ENCODE peak calls at places on chromosome 11, in five cellular contexts. I is lower leg skin, T is Peyer's patch, F is GM10248, H is adrenal gland. U is an unnamed sample.

GRCh38 chr11:102332611-102332994 is 14.4 kb upstream of the BIRC2 start:
- DNase-seq in H (no peak), I (no peak), T (no peak), F (no peak), U (peak)

GRCh38 chr11:63504933-63505586 is 824 bp upstream of the LGALS12 start:
- DNase-seq in T (no peak), H (peak), I (no peak), F (no peak), U (no peak)

GRCh38 chr11:14029971-14030531 is 67.5 kb downstream of the SPON1 start:
- DNase-seq in I (no peak), F (no peak), T (peak), H (peak), U (no peak)

GRCh38 chr11:127074151-127074761 is 73.7 kb upstream of the KIRREL3 start:
- DNase-seq in I (no peak), F (peak), T (no peak), H (no peak), U (peak)

GRCh38 chr11:87038235-87038960 is 664 bp downstream of the TMEM135 start:
- DNase-seq in T (no peak), I (no peak), H (no peak), F (peak), U (no peak)

GRCh38 chr11:96779030-96779429 is 389.2 kb downstream of the JRKL start:
- DNase-seq in F (no peak), T (no peak), H (no peak), I (no peak), U (no peak)

GRCh38 chr11:12540913-12541587 is 133.2 kb upstream of the TEAD1 start:
- DNase-seq in H (peak), I (peak), T (no peak), F (no peak), U (peak)

GRCh38 chr11:70633610-70634009 is 235.3 kb downstream of the CTTN start:
- DNase-seq in I (no peak), F (no peak), H (no peak), T (no peak), U (no peak)

GRCh38 chr11:73779084-73779902 is 8.4 kb upstream of the MRPL48 start:
- DNase-seq in F (peak), H (peak), I (peak), T (peak), U (peak)

GRCh38 chr11:120835601-120836228 is 188.2 kb upstream of the TBCEL start:
- DNase-seq in I (no peak), F (peak), T (no peak), H (no peak), U (no peak)

GRCh38 chr11:33543823-33544222 is 156.8 kb downstream of the C11orf91 start:
- DNase-seq in H (no peak), F (no peak), I (no peak), T (no peak), U (no peak)

GRCh38 chr11:60348116-60348515 is 21.1 kb downstream of the MS4A6E start:
- DNase-seq in H (no peak), I (no peak), F (no peak), T (no peak), U (no peak)

GRCh38 chr11:46238078-46238966 is 39.1 kb upstream of the CREB3L1 start:
- DNase-seq in F (peak), T (peak), H (peak), I (peak), U (peak)

GRCh38 chr11:46235777-46236688 is 41.4 kb upstream of the CREB3L1 start:
- DNase-seq in T (no peak), I (no peak), F (no peak), H (no peak), U (no peak)

GRCh38 chr11:46236918-46237247 is 40.6 kb upstream of the CREB3L1 start:
- DNase-seq in F (no peak), T (no peak), I (no peak), H (no peak), U (no peak)

GRCh38 chr11:46238967-46239800 is 38.3 kb upstream of the CREB3L1 start:
- DNase-seq in T (peak), I (peak), H (peak), F (peak), U (peak)

GRCh38 chr11:46237248-46238077 is 40.0 kb upstream of the CREB3L1 start:
- DNase-seq in I (peak), T (no peak), H (peak), F (peak), U (peak)
- TF ChIP-seq CTCF in I (no peak), T (no peak), H (no peak), F (no peak), U (no peak)

GRCh38 chr11:113584371-113584770 is 109.2 kb upstream of the DRD2 start:
- DNase-seq in T (no peak), H (no peak), F (no peak), I (no peak), U (no peak)

GRCh38 chr11:113591122-113591521 is 115.0 kb downstream of the TMPRSS5 start:
- DNase-seq in F (no peak), I (no peak), T (no peak), H (no peak), U (no peak)

GRCh38 chr11:113581713-113582112 is 106.5 kb upstream of the DRD2 start:
- DNase-seq in F (no peak), I (no peak), T (no peak), H (no peak), U (no peak)

GRCh38 chr11:113587318-113587739 is 112.1 kb upstream of the DRD2 start:
- DNase-seq in F (no peak), T (no peak), I (no peak), H (no peak), U (no peak)
- TF ChIP-seq CTCF in F (no peak), T (no peak), I (no peak), H (no peak), U (no peak)

GRCh38 chr11:64917663-64917995 is 620 bp upstream of the ATG2A start:
- DNase-seq in F (no peak), I (no peak), T (no peak), H (no peak), U (no peak)

GRCh38 chr11:64919627-64920026 is 2.6 kb upstream of the ATG2A start:
- DNase-seq in T (no peak), H (no peak), I (no peak), F (no peak), U (no peak)

GRCh38 chr11:64916848-64917662 is at the start of gene ATG2A:
- DNase-seq in F (peak), T (peak), H (peak), I (peak), U (peak)

GRCh38 chr11:64916040-64916847 is 765 bp downstream of the ATG2A start:
- DNase-seq in H (peak), F (peak), I (peak), T (no peak), U (no peak)

GRCh38 chr11:64918056-64918455 is 1.0 kb upstream of the ATG2A start:
- DNase-seq in I (no peak), H (no peak), F (no peak), T (no peak), U (peak)
- TF ChIP-seq CTCF in I (no peak), H (no peak), F (peak), T (no peak), U (peak)

GRCh38 chr11:117856892-117857291 is 19.6 kb downstream of the FXYD6 start:
- DNase-seq in T (no peak), H (no peak), F (no peak), I (peak), U (no peak)
- TF ChIP-seq CTCF in T (no peak), H (no peak), F (no peak), I (no peak), U (no peak)

DNA sequence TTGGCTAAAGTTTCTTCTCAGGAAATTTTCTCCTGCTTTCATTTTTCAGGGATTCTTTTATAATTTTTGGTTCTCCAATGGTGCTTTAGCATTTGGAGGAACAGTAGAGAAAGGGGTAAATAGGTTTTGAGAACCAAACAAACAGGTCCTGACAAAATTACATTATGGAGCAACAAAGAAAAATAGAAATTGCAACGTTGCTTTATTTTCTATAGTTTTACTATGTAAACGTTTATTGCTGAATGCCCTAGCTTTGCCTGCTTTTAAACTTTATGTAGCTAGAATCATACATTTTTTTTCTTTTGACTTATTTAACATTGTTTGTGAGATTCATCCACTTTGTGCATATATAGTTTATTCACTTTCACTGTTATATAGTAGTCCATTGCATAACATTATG is 43.8 kb upstream of the OR5P2 start:
- DNase-seq in H (no peak), I (no peak), F (no peak), T (no peak), U (no peak)
- TF ChIP-seq CTCF in H (no peak), I (no peak), F (no peak), T (no peak), U (no peak)

DNA sequence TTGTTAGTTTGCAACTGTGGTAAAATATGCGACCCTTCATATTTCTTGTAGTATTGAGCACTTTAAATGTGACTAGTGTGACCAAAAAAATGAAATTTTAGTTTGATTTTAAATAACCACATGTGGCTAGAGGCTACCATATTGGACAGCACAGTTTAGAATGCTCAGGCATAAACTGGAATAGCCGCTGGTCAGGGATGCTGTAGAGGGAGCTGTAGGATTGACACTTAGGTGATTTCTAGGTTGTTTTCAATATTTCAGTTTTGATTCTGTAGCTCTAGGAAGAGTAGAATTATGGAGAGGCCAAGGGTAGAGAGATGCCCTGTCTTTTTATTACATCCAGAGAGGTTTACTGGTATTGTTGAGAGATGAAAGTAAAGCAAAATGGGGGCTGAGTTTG is 10.8 kb upstream of the VSIG10L2 start:
- DNase-seq in F (no peak), T (no peak), H (no peak), I (no peak), U (no peak)
- TF ChIP-seq CTCF in F (no peak), T (no peak), H (no peak), I (no peak), U (no peak)

GRCh38 chr11:75144716-75145014 is 6.2 kb upstream of the SLCO2B1 start:
- DNase-seq in I (no peak), F (no peak), T (no peak), H (no peak), U (no peak)
- TF ChIP-seq CTCF in I (no peak), F (no peak), T (no peak), H (no peak), U (peak)

DNA sequence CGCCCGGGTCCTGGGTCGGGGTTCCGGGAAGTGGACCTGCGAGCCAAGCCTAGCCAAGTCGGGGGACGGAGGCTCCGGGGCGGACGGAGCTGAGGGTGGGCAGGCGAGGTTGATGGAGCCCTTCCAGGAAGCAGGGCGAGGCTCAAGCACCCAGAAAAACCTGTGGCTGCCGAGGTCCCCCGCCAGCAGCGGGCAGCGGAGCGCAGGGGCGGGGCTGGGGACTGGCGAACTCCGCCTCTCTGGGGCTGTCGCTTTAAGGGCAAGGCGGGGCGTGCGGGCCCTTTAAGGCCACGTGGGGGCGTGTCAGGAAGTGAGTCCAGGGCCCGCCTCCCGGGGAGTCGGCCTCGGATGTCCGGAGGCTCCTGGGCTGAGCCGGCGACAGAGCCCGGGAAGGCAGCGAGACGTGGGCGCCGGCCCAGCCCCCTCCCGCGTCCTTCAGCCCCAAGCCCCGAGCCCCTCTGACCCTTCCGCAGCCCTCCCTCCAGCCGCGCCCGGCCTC is at the start of gene SLC35C1:
- DNase-seq in I (peak), T (peak), F (peak), H (peak), U (peak)
- TF ChIP-seq CTCF in I (no peak), T (peak), F (peak), H (peak), U (peak)

GRCh38 chr11:36386411-36386810 is 90.3 kb downstream of the PRR5L start:
- DNase-seq in F (no peak), T (no peak), H (no peak), I (no peak), U (no peak)
- TF ChIP-seq CTCF in F (no peak), T (no peak), H (no peak), I (no peak), U (no peak)